ENCODE peak calls at places on chromosome 5, in seven cellular contexts. W is Peyer's patch, K is right atrium auricular region, A is MM.1S, J is AG09309, I is endothelial cell of umbilical vein, H is heart right ventricle. B is an unnamed sample.

GRCh38 chr5:2703041-2703440 is 48.4 kb downstream of the IRX2 start:
- DNase-seq in W (no peak), K (no peak), A (no peak), J (no peak), I (no peak), H (no peak), B (no peak)

GRCh38 chr5:100553209-100553608 is 18.0 kb downstream of the FAM174A start:
- DNase-seq in W (no peak), K (no peak), A (peak), J (no peak), I (no peak), H (no peak), B (no peak)

GRCh38 chr5:176334031-176334770 is 27.4 kb downstream of the KIAA1191 start:
- DNase-seq in W (no peak), K (no peak), A (no peak), J (no peak), I (no peak), H (no peak), B (no peak)

GRCh38 chr5:56693220-56693579 is 122.1 kb upstream of the MAP3K1 start:
- DNase-seq in W (no peak), K (no peak), A (no peak), J (no peak), I (no peak), H (no peak), B (no peak)

GRCh38 chr5:128227984-128228383 is 144.4 kb downstream of the SLC12A2 start:
- DNase-seq in W (no peak), K (no peak), A (no peak), J (peak), I (peak), H (no peak), B (no peak)

GRCh38 chr5:32419791-32420190 is 24.7 kb downstream of the ZFR start:
- DNase-seq in W (no peak), K (no peak), A (no peak), J (no peak), I (no peak), H (no peak), B (no peak)

GRCh38 chr5:112149727-112150126 is 269.4 kb downstream of the EPB41L4A start:
- DNase-seq in W (no peak), K (no peak), A (no peak), J (no peak), I (no peak), H (no peak), B (no peak)

GRCh38 chr5:38494175-38494574 is 62.3 kb downstream of the LIFR start:
- DNase-seq in W (no peak), K (no peak), A (no peak), J (no peak), I (no peak), H (no peak), B (no peak)

GRCh38 chr5:73380710-73381586 is 67.6 kb downstream of the FOXD1 start:
- DNase-seq in W (no peak), K (no peak), A (no peak), J (no peak), I (no peak), H (no peak), B (no peak)

DNA sequence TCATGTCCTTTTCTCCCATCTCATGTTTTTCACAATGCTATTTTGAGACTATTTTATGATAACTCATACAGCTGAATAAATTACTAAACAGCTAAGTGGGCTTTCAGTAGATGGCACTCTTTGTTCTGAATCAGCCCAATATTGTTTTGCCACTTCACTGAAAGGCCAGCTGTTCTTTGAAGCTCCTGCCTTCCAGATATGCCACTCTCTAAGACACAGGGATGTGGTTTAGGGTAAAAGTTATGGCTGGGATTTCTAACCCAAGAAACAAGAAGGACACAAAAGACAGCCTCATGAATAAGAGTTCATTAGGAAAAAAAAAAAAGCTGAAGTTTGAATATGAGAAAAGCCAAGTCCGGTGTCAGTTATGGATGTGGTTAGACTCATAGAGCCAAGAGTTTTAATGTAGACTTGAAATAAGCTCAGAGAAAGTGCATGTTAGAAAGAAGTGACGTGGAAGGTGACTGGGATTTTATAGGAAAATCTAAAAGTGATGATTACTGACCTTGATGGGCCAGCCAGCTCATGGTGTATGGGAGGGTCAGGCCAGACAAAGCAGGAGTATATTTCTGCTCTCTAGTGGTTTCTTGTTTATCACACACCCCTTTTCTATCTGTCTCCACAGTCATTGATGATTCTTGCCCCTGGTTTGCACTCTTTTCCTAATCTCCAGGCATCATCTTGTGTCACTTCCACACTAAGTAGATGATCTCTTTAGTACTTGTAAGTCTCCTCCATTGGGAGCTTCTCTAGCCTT is 488.5 kb downstream of the NR2F1-AS1 start:
- DNase-seq in W (no peak), K (no peak), A (no peak), J (peak), I (peak), H (no peak), B (no peak)
- TF ChIP-seq CTCF in W (no peak), K (peak), A (no peak), J (peak), I (peak), H (no peak), B (no peak)

GRCh38 chr5:51380603-51381207 is 2.5 kb upstream of the ISL1 start:
- DNase-seq in W (no peak), K (no peak), A (peak), J (no peak), I (peak), H (no peak), B (no peak)

GRCh38 chr5:51378061-51378409 is 5.2 kb upstream of the ISL1 start:
- DNase-seq in W (no peak), K (no peak), A (no peak), J (no peak), I (no peak), H (no peak), B (no peak)

GRCh38 chr5:51377151-51378060 is 5.8 kb upstream of the ISL1 start:
- DNase-seq in W (no peak), K (no peak), A (no peak), J (no peak), I (no peak), H (no peak), B (no peak)

GRCh38 chr5:51378415-51378777 is 4.9 kb upstream of the ISL1 start:
- DNase-seq in W (no peak), K (no peak), A (no peak), J (no peak), I (no peak), H (no peak), B (no peak)

GRCh38 chr5:51378778-51379652 is 4.2 kb upstream of the ISL1 start:
- DNase-seq in W (no peak), K (no peak), A (peak), J (no peak), I (peak), H (no peak), B (no peak)
- H3K4me3 ChIP-seq in W (peak), K (no peak), A (peak), J (no peak), I (no peak), H (no peak), B (no peak)

GRCh38 chr5:10229306-10230048 is 20.2 kb downstream of the ATPSCKMT start:
- DNase-seq in W (no peak), K (no peak), A (no peak), J (peak), I (no peak), H (no peak), B (no peak)
- TF ChIP-seq CTCF in W (no peak), K (no peak), A (no peak), J (peak), I (no peak), H (no peak), B (no peak)

DNA sequence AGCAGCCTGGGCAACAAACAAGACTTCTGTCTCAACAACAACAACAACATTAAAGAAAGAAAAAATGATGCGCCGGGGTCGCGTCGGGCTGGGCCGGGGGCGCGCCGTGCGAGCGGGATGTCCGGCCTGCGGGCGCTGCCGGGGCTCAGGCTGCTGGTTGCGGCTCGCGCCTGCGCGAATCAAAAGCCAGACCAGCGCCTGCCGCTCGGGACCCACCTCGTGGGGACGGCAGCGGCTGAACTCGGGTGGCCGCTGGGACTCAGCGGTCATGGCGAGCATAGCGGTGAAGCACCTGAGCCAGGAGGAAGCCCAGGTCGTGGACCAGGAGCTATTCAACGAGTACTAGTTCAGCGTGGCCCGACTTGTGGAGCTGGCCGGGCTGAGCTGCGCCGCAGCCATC is 11.9 kb upstream of the NHP2 start:
- DNase-seq in W (no peak), K (no peak), A (no peak), J (no peak), I (no peak), H (no peak), B (no peak)
- H3K4me3 ChIP-seq in W (no peak), K (no peak), A (no peak), J (no peak), I (no peak), H (no peak), B (no peak)